ENCODE peak calls at places on chromosome 21, in four cellular contexts. V is uterus, B is thoracic aorta, Z is heart left ventricle. Y is an unnamed sample.
A peak's percentile ranks its signal among the peaks of the same experiment; 100 is the strongest.

GRCh38 chr21:42537106-42537742 is 23.6 kb downstream of the SLC37A1 start:
- DNase-seq in V (no peak), Z (no peak), B (no peak), Y (no peak)

GRCh38 chr21:40516336-40516735 is 330.6 kb downstream of the DSCAM start:
- DNase-seq in B (no peak), V (no peak), Z (no peak), Y (no peak)

GRCh38 chr21:33396966-33397365 is 6.2 kb upstream of the IFNGR2 start:
- DNase-seq in Z (no peak), B (no peak), V (no peak), Y (no peak)

GRCh38 chr21:42202321-42202720 is 16.6 kb upstream of the ABCG1 start:
- DNase-seq in B (no peak), Z (no peak), V (no peak), Y (no peak)

GRCh38 chr21:41634858-41635257 is 126.9 kb upstream of the TMPRSS2 start:
- DNase-seq in Z (no peak), B (no peak), V (no peak), Y (no peak)

GRCh38 chr21:41611966-41612606 is 104.1 kb upstream of the TMPRSS2 start:
- DNase-seq in Z (no peak), B (no peak), V (no peak), Y (no peak)

GRCh38 chr21:37855568-37856391 is 60.5 kb downstream of the KCNJ6 start:
- DNase-seq in V (no peak), Z (no peak), B (no peak), Y (no peak)

GRCh38 chr21:34800797-34801518 is 132.2 kb downstream of the CLIC6 start:
- DNase-seq in V (no peak), B (no peak), Z (no peak), Y (no peak)

GRCh38 chr21:36716836-36717235 is 17.9 kb downstream of the SIM2 start:
- DNase-seq in V (no peak), B (no peak), Z (no peak), Y (no peak)

GRCh38 chr21:34907783-34908423 is 141.2 kb downstream of the RUNX1 start:
- DNase-seq in V (no peak), B (no peak), Z (no peak), Y (no peak)

GRCh38 chr21:35376406-35377135 is 327.5 kb upstream of the RUNX1 start:
- DNase-seq in Z (no peak), B (no peak), V (no peak), Y (no peak)

GRCh38 chr21:42412636-42412933 is 8.9 kb downstream of the UBASH3A start:
- DNase-seq in Z (no peak), B (no peak), V (no peak), Y (no peak)

GRCh38 chr21:33299181-33299752 is 25.5 kb upstream of the IFNAR1 start:
- DNase-seq in B (no peak), Z (no peak), V (no peak), Y (no peak)

GRCh38 chr21:42843021-42843420 is 36.3 kb downstream of the WDR4 start:
- DNase-seq in B (no peak), Z (no peak), V (no peak), Y (no peak)

GRCh38 chr21:36854391-36854790 is 112.1 kb downstream of the HLCS start:
- DNase-seq in B (no peak), Z (no peak), V (no peak), Y (no peak)

GRCh38 chr21:27759091-27759659 is 792.3 kb upstream of the ADAMTS5 start:
- DNase-seq in B (no peak), Z (peak; percentile 60), V (no peak), Y (no peak)

GRCh38 chr21:45098867-45099266 is 24.5 kb downstream of the ADARB1 start:
- DNase-seq in B (no peak), V (no peak), Z (no peak), Y (no peak)

GRCh38 chr21:42678118-42678430 is 24.7 kb downstream of the PDE9A start:
- DNase-seq in V (no peak), B (no peak), Z (peak; percentile 49), Y (no peak)

GRCh38 chr21:35084869-35085268 is 35.8 kb upstream of the RUNX1 start:
- DNase-seq in V (no peak), B (no peak), Z (no peak), Y (no peak)

DNA sequence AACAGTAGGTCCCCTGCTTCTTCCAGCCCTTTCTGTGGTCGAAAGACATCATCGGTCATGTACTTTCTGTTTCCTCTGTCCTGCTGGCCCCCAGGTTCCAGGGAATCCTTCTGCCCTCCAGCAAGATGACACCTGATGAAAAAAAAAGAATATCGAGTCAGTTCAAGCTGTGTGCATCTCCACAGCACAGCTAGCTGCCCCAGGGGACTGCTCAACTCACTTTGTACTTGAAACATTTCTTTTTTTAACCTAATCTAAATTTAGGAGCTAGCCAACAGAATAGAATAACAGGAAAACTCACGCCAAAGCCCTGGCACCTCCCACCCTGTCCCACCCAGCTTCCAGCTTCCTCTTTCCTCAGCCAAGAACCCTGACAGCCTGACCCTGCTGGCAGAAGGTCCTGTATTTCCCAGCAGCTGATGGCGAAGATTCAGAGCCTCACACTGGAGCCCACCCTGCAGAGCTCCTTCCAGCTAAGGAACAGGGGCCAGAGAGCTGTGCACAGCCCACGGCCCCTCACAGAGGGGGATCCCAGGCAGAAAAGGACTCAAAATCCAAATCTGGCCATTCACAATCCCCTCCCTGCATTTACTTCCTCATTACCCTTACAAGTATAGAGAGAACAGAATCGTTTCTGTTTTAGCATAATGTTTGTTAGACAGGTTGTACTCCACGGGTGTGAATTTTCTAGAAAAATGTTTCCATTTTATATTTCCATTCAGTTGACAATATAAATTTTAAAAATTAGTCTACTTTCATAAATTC is 176.4 kb downstream of the PSMG1 start:
- DNase-seq in B (peak; percentile 48), Z (peak; percentile 84), V (peak; percentile 73), Y (no peak)
- H3K4me3 ChIP-seq in B (peak overlapping the region; percentile 19), Z (no peak overlapping the region), V (no peak overlapping the region), Y (no peak overlapping the region)

GRCh38 chr21:29205009-29205408 is 74.6 kb downstream of the MAP3K7CL start:
- DNase-seq in V (no peak), B (no peak), Z (no peak), Y (no peak)
- TF ChIP-seq CTCF in V (no peak), B (no peak), Z (no peak), Y (no peak)

GRCh38 chr21:20997308-20997632 is 939 bp upstream of the NCAM2 start:
- DNase-seq in Z (no peak), B (no peak), V (no peak), Y (no peak)
- H3K4me3 ChIP-seq in Z (peak overlapping the region; percentile 40), B (peak overlapping the region; percentile 71), V (peak overlapping the region; percentile 46), Y (no peak overlapping the region)

GRCh38 chr21:23936224-23936623 is 1671.1 kb downstream of the MRPL39 start:
- DNase-seq in V (no peak), B (no peak), Z (no peak), Y (no peak)
- TF ChIP-seq CTCF in V (no peak), B (no peak), Z (peak; percentile 35), Y (peak; percentile 61)

GRCh38 chr21:46228345-46229051 is at the start of gene LSS:
- DNase-seq in B (peak; percentile 93), Z (peak; percentile 100), V (peak; percentile 97), Y (peak; percentile 91)

GRCh38 chr21:46226920-46227599 is 1.5 kb downstream of the LSS start:
- DNase-seq in V (no peak), B (no peak), Z (no peak), Y (no peak)

GRCh38 chr21:46223217-46223616 is 5.4 kb downstream of the LSS start:
- DNase-seq in V (no peak), B (no peak), Z (no peak), Y (no peak)

GRCh38 chr21:46227811-46228344 is 696 bp downstream of the LSS start:
- DNase-seq in Z (peak; percentile 43), V (no peak), B (no peak), Y (no peak)

DNA sequence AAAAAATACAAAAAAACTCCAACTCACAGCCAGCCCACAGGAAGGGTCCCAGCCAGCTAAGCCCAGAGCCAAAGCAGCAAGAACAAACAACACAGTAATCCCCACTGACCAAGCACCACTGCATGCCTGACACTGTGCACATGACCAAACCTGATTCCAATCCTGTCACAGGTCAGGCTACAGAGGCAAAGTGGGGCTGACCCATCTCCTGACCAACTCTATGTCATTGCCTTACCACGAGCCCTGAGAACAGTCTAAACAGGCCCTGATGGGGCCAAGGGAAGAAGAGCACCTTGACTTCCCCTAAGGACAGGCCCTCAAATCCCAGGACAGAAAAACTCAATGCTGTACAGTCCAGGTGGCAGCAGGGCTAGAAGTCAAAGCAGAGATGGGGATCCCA is 2.4 kb downstream of the LSS start:
- DNase-seq in Z (no peak), V (no peak), B (no peak), Y (no peak)
- H3K4me3 ChIP-seq in Z (no peak overlapping the region), V (no peak overlapping the region), B (peak overlapping the region; percentile 98), Y (no peak overlapping the region)

GRCh38 chr21:32096411-32096810 is 182.4 kb downstream of the MIS18A start:
- DNase-seq in B (no peak), Z (no peak), V (no peak), Y (no peak)
- TF ChIP-seq CTCF in B (no peak), Z (peak; percentile 40), V (no peak), Y (peak; percentile 67)

DNA sequence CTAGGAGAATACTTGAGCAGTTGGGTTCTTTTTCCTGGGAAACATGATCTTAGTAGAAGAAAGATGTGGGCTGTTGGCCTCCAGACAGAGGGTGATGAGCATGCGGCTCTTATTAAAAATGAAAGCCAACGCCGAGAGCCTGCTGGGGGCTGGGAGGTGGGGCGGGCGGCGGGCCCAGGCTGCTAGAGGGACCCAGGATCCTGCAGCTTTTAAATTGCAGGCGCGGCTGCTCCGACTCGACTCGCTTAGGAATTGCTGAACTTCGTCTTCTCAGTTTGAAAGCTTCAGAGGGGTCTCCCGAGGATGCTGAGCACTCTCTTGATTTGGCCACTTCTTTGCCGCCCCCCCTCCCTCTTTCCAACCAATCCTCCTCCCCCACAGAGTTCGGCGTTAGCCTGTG is 1.2 kb downstream of the AGPAT3 start:
- DNase-seq in V (peak; percentile 53), Z (no peak), B (no peak), Y (no peak)
- H3K4me3 ChIP-seq in V (peak overlapping the region; percentile 96), Z (peak overlapping the region; percentile 79), B (peak overlapping the region; percentile 97), Y (peak overlapping the region; percentile 61)

DNA sequence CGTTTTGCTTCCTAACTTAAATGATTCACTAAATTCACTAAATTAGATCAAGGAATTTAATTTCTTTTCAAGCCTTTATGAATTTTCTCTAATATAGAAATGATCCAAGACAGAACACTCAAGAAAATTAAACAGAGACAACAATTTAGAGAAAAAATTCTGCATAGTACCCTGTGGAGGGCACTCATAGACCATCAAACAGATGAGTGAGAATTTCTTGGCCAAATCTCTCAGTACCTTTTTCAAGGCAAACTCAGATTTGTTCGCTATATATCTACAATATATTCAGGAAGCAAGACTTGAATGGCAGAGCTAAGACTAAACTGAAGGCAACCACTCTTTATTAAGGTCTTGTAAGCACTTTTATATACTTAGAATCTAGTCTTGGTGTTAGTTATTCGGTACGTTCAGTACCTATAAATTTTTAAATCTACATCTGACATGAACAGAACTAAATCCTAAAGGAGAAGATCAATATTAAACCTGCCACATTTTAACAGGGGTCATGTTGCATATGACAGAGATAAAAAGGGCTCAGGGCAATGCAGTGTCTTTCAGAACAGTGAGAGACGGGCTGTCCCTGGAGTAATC is 118.7 kb upstream of the TMPRSS15 start:
- DNase-seq in V (no peak), Z (no peak), B (no peak), Y (no peak)
- TF ChIP-seq CTCF in V (no peak), Z (no peak), B (peak; percentile 24), Y (peak; percentile 17)

GRCh38 chr21:16829532-16829931 is 683.3 kb upstream of the CXADR start:
- DNase-seq in Z (no peak), B (no peak), V (no peak), Y (no peak)
- H3K4me3 ChIP-seq in Z (no peak overlapping the region), B (no peak overlapping the region), V (no peak overlapping the region), Y (no peak overlapping the region)

Y was measured in LNCaP clone FGC.